ENCODE peak calls at places on chromosomes 12 and 14, in four cellular contexts. G is cardiac muscle cell, H is GM12878, D is RWPE1. N is an unnamed sample.

GRCh38 chr12:98073610-98074009 is 441.8 kb upstream of the TMPO start:
- DNase-seq in H (no peak), D (no peak), G (no peak), N (no peak)

GRCh38 chr14:98445736-98446135 is 826.3 kb downstream of the BCL11B start:
- DNase-seq in G (no peak), H (no peak), D (no peak), N (no peak)

GRCh38 chr12:121182222-121182896 is 27.6 kb upstream of the P2RX4 start:
- DNase-seq in D (no peak), H (no peak), G (no peak), N (no peak)

GRCh38 chr12:44428825-44429224 is 447.3 kb downstream of the NELL2 start:
- DNase-seq in D (no peak), H (no peak), G (no peak), N (no peak)

GRCh38 chr14:98607341-98607910 is 664.6 kb downstream of the BCL11B start:
- DNase-seq in H (no peak), G (no peak), D (no peak), N (no peak)

GRCh38 chr12:125245601-125246345 is 180.5 kb downstream of the AACS start:
- DNase-seq in D (no peak), H (no peak), G (no peak), N (peak; percentile 4)

GRCh38 chr12:108700833-108701450 is 30.4 kb downstream of the CORO1C start:
- DNase-seq in G (no peak), D (peak; percentile 74), H (no peak), N (peak; percentile 31)

GRCh38 chr14:53237488-53237887 is 84.4 kb upstream of the DDHD1 start:
- DNase-seq in D (no peak), G (no peak), H (no peak), N (no peak)

GRCh38 chr12:15899282-15899870 is 11.8 kb upstream of the DERA start:
- DNase-seq in G (no peak), H (no peak), D (peak; percentile 11), N (peak; percentile 57)

GRCh38 chr14:76203086-76204001 is 51.6 kb downstream of the GPATCH2L start:
- DNase-seq in H (peak; percentile 95), D (peak; percentile 85), G (peak; percentile 80), N (peak; percentile 92)

GRCh38 chr14:20686386-20687143 is 2.0 kb upstream of the ANG start:
- DNase-seq in H (no peak), D (no peak), G (no peak), N (no peak)

GRCh38 chr14:35989736-35990135 is 163.6 kb downstream of the BRMS1L start:
- DNase-seq in G (no peak), D (no peak), H (no peak), N (no peak)
- H3K27ac ChIP-seq in G (no peak overlapping the region), D (no peak overlapping the region), H (no peak overlapping the region), N (no peak overlapping the region)

GRCh38 chr12:130081420-130081819 is 80.8 kb upstream of the FZD10 start:
- DNase-seq in D (no peak), G (no peak), H (no peak), N (no peak)
- H3K27ac ChIP-seq in D (no peak overlapping the region), G (no peak overlapping the region), H (no peak overlapping the region), N (no peak overlapping the region)

GRCh38 chr12:53224268-53224896 is 7.6 kb downstream of the RARG start:
- DNase-seq in H (no peak), D (peak; percentile 79), G (no peak), N (peak; percentile 59)

GRCh38 chr12:53225635-53226424 is 6.2 kb downstream of the RARG start:
- DNase-seq in G (no peak), H (no peak), D (peak; percentile 56), N (peak; percentile 43)

GRCh38 chr12:53223391-53224267 is 8.4 kb downstream of the RARG start:
- DNase-seq in H (no peak), D (no peak), G (peak; percentile 79), N (peak; percentile 72)

GRCh38 chr12:53223006-53223305 is 9.1 kb downstream of the RARG start:
- DNase-seq in H (no peak), D (no peak), G (no peak), N (peak; percentile 48)

DNA sequence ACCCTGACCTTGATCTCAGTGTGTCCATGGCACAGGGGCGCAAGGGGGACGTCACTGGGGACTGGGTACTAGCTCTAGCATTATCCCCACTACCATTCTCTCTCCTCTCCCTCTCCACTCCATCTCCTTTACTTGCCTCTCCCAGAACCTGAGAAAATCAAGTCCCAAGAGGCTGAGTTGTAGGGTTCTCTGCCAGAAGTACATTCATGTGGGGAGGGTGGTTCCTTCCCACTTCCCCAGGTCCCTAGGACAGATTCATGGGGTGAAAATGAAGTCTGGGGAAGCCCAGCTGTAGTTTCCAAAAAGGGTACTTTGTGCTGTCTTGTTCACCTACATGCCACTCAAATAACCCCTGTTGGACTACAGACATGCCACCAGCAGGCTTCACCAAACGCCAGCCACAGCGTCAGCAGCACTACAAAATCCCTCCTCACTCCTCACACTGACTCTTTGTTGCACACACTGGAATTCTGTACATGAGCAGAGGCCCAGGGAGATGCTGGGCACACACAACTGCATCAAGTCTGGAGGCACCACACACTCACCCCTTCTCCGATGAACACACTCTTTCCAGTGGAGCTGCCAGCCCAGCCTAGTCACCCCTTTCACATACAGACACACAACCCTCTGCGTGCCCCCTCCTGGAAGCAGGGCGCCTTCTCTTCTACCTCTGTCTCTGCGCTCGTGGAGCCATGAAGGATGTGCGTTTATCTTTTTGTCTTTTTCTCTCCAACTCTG is 6.9 kb downstream of the RARG start:
- DNase-seq in D (no peak), G (no peak), H (no peak), N (peak; percentile 80)
- H3K27ac ChIP-seq in D (peak overlapping the region; percentile 99), G (no peak overlapping the region), H (no peak overlapping the region), N (peak overlapping the region; percentile 99)

GRCh38 chr12:69982081-69982480 is 157.1 kb downstream of the MYRFL start:
- DNase-seq in G (peak; percentile 80), D (no peak), H (no peak), N (peak; percentile 10)
- H3K27ac ChIP-seq in G (no peak overlapping the region), D (no peak overlapping the region), H (no peak overlapping the region), N (no peak overlapping the region)

GRCh38 chr12:115451785-115452736 is 768.1 kb upstream of the TBX3 start:
- DNase-seq in D (peak; percentile 23), H (no peak), G (peak; percentile 27), N (peak; percentile 65)
- H3K27ac ChIP-seq in D (no peak overlapping the region), H (no peak overlapping the region), G (peak overlapping the region; percentile 77), N (no peak overlapping the region)

GRCh38 chr14:25001096-25001982 is 48.6 kb downstream of the STXBP6 start:
- DNase-seq in H (no peak), D (no peak), G (peak; percentile 54), N (peak; percentile 54)
- H3K27ac ChIP-seq in H (no peak overlapping the region), D (no peak overlapping the region), G (no peak overlapping the region), N (peak overlapping the region; percentile 63)

GRCh38 chr14:88468396-88468795 is 82.9 kb downstream of the SPATA7 start:
- DNase-seq in H (no peak), D (peak; percentile 26), G (peak; percentile 34), N (peak; percentile 68)
- H3K27ac ChIP-seq in H (no peak overlapping the region), D (no peak overlapping the region), G (peak overlapping the region; percentile 1), N (peak overlapping the region; percentile 8)

GRCh38 chr12:53568428-53569173 is 57.6 kb downstream of the ATF7 start:
- DNase-seq in H (no peak), G (no peak), D (no peak), N (no peak)
- H3K27ac ChIP-seq in H (no peak overlapping the region), G (peak overlapping the region; percentile 16), D (peak overlapping the region; percentile 21), N (peak overlapping the region; percentile 33)

GRCh38 chr12:101327547-101327946 is 47.6 kb downstream of the UTP20 start:
- DNase-seq in H (no peak), D (no peak), G (no peak), N (no peak)

GRCh38 chr12:101322480-101322879 is 42.6 kb downstream of the UTP20 start:
- DNase-seq in D (no peak), G (no peak), H (no peak), N (no peak)

GRCh38 chr12:101325590-101325989 is 45.7 kb downstream of the UTP20 start:
- DNase-seq in H (no peak), D (no peak), G (no peak), N (no peak)

GRCh38 chr12:101327054-101327453 is 47.1 kb downstream of the UTP20 start:
- DNase-seq in D (no peak), G (no peak), H (no peak), N (no peak)

DNA sequence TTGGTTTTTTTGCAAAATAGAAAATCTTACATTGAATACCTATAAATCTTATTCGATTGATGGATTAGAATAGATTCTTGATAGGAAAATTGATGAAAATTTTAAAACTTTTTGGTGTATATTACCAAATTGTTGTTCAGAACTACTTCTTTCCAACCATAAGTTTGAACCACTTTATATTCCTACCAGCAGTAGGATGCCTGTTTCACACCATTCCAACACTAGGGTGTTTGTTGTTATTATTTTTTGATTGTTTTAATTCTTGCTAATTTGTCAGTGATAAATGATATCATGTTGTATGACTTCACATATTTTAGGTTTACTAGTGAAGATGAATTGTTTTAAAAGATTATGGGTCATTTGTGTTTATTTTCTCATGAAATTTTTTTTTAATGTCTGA is 43.4 kb downstream of the UTP20 start:
- DNase-seq in H (no peak), G (no peak), D (no peak), N (no peak)
- H3K27ac ChIP-seq in H (no peak overlapping the region), G (peak overlapping the region; percentile 13), D (no peak overlapping the region), N (no peak overlapping the region)